ENCODE peak calls at places on chromosomes 11 and 22, in five cellular contexts. I is thoracic aorta, O is HepG2, R is pancreas, Y is body of pancreas. E is an unnamed sample. For H3K4me1, the result is how much of the 10 kb centered on the place peaks cover.

GRCh38 chr11:45468265-45468856 is 182.2 kb upstream of the SYT13 start:
- DNase-seq in O (no peak), R (no peak), Y (peak), I (no peak), E (no peak)

GRCh38 chr11:27319065-27319464 is 44.0 kb downstream of the CCDC34 start:
- DNase-seq in I (no peak), Y (no peak), R (no peak), O (peak), E (no peak)

GRCh38 chr11:118252688-118253087 is 523 bp upstream of the MPZL3 start:
- DNase-seq in I (no peak), O (no peak), Y (no peak), R (no peak), E (no peak)

GRCh38 chr11:74696932-74697687 is 34.1 kb downstream of the CHRDL2 start:
- DNase-seq in I (peak), Y (peak), R (peak), O (peak), E (peak)

GRCh38 chr11:111846063-111846462 is 25.3 kb downstream of the ALG9 start:
- DNase-seq in R (no peak), O (no peak), I (no peak), Y (no peak), E (no peak)

GRCh38 chr11:61488651-61489291 is 19.8 kb upstream of the LRRC10B start:
- DNase-seq in Y (peak), I (no peak), O (peak), R (peak), E (peak)

GRCh38 chr22:20027966-20028854 is 7.3 kb downstream of the TANGO2 start:
- DNase-seq in I (no peak), O (no peak), Y (no peak), R (no peak), E (no peak)

GRCh38 chr11:20161230-20161918 is 1.1 kb upstream of the DBX1 start:
- DNase-seq in O (no peak), Y (no peak), I (no peak), R (no peak), E (no peak)

GRCh38 chr22:19579880-19580279 is 55.7 kb upstream of the CLDN5 start:
- DNase-seq in O (no peak), R (no peak), Y (no peak), I (no peak), E (peak)

GRCh38 chr22:23803001-23803819 is 16.4 kb downstream of the SMARCB1 start:
- DNase-seq in I (no peak), O (no peak), Y (no peak), R (no peak), E (no peak)

GRCh38 chr22:17086301-17086700 is 1.5 kb downstream of the IL17RA start:
- DNase-seq in R (no peak), I (no peak), Y (no peak), O (no peak), E (no peak)

GRCh38 chr11:64438986-64439771 is 80.2 kb downstream of the RPS6KA4 start:
- DNase-seq in R (no peak), I (no peak), O (no peak), Y (no peak), E (no peak)

GRCh38 chr11:63901660-63902059 is 15.3 kb downstream of the RCOR2 start:
- DNase-seq in I (no peak), O (no peak), Y (no peak), R (no peak), E (no peak)

GRCh38 chr11:110785398-110785797 is 73.2 kb upstream of the ARHGAP20 start:
- DNase-seq in I (no peak), Y (no peak), O (no peak), R (no peak), E (no peak)

GRCh38 chr22:35470903-35471321 is 69.7 kb upstream of the RASD2 start:
- DNase-seq in I (no peak), Y (no peak), O (peak), R (no peak), E (no peak)

DNA sequence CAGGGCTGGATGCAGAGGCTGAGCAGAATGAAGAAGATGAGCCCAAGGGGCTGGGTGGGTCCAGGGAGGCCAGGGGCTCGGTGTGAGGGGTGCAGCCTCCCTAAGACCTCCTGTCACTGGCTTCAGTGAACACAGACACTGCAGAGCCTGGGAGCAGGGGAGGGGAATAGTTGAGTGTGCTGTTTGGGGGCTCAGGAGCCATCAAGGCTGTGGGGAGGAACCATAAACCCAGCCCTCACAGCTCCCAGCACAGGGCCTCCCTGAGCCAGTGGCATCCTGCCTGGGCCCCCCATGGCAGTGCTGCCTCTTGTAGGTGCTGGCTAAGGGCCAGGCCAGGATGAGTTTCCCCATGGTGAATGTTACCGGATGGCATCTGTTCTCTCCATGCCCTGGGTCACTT is 25.5 kb downstream of the KCNJ5 start:
- DNase-seq in Y (no peak), I (no peak), R (no peak), O (no peak), E (peak)
- H3K27ac ChIP-seq in Y (no peak), I (no peak), R (no peak), O (no peak), E (no peak)

GRCh38 chr11:86034710-86035109 is 34.2 kb downstream of the PICALM start:
- DNase-seq in I (no peak), R (no peak), Y (no peak), O (no peak), E (no peak)

GRCh38 chr11:86039094-86039493 is 29.8 kb downstream of the PICALM start:
- DNase-seq in R (no peak), I (no peak), O (no peak), Y (no peak), E (no peak)

GRCh38 chr11:86035920-86036319 is 33.0 kb downstream of the PICALM start:
- DNase-seq in R (no peak), I (no peak), Y (no peak), O (no peak), E (no peak)

GRCh38 chr11:86035164-86035563 is 33.7 kb downstream of the PICALM start:
- DNase-seq in Y (no peak), I (no peak), O (no peak), R (no peak), E (no peak)

DNA sequence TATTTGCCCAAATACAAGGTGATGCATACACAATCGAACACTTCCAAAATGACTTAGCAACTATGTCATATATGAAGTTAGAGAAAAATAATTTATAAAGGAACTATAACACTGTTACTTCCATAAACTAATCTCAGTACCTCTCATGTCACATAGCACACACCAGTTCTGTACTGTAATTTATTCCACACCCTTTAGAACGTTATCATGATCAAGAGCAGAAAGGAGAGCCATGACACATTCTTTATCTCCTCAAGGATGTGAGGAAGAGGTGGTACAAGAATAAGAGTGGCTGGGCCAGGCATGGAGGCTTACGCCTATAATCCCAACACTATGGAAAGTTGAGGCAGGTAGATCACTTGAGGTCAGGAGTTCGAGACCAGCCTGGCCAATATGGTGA is 31.1 kb downstream of the PICALM start:
- DNase-seq in I (no peak), R (no peak), Y (no peak), O (no peak), E (no peak)
- H3K4me1 ChIP-seq in I (under half), R (under half), Y (half or more), O (under half), E (half or more)

DNA sequence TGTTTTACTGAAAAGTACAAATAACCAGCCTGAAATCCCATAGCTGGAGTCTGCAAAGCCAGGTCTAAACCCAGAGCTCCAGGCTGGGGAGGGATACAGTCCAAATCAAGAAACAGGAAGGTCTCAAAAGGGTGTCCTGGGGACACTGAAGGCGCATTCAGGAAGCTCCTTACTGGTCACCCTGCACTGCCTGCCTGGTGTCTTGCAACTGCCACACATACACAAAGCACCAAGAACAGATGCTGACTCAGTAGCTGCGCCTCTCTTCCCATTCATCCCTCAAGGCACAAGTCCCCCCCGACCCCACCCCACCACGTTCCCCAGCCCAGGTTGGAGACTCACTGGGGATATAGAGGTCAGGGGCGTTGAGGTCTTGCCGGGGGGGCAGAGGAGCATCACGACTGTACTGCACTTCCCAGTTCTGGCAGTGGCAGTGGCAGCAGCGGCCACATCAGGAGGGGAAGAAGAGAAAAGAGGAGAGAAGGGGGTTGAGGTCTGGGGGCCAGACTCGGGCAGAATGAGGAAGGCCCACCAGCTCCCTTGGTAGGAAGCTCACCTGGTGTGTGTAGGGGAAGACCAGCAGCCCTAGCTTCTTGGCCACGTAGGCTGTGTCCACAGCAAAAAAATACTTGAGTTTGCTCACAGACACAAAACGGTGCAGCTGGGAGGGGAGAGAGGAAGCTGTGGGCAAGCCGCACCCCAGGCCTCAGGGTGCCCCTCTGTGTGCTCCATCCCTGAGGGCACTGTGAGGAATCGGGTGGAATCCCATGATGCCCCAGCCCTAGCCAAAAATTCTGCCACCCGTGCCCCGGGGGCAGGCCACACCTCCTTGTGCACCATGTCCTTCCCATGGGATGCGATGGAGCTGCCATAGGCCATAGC is 1.4 kb downstream of the YIF1A start:
- DNase-seq in Y (no peak), R (no peak), O (no peak), I (no peak), E (no peak)
- H3K4me3 ChIP-seq in Y (no peak), R (peak), O (peak), I (peak), E (peak)

GRCh38 chr22:46030241-46030880 is 53.4 kb upstream of the WNT7B start:
- DNase-seq in O (no peak), I (no peak), R (no peak), Y (no peak), E (peak)
- H3K27ac ChIP-seq in O (no peak), I (no peak), R (no peak), Y (no peak), E (peak)

DNA sequence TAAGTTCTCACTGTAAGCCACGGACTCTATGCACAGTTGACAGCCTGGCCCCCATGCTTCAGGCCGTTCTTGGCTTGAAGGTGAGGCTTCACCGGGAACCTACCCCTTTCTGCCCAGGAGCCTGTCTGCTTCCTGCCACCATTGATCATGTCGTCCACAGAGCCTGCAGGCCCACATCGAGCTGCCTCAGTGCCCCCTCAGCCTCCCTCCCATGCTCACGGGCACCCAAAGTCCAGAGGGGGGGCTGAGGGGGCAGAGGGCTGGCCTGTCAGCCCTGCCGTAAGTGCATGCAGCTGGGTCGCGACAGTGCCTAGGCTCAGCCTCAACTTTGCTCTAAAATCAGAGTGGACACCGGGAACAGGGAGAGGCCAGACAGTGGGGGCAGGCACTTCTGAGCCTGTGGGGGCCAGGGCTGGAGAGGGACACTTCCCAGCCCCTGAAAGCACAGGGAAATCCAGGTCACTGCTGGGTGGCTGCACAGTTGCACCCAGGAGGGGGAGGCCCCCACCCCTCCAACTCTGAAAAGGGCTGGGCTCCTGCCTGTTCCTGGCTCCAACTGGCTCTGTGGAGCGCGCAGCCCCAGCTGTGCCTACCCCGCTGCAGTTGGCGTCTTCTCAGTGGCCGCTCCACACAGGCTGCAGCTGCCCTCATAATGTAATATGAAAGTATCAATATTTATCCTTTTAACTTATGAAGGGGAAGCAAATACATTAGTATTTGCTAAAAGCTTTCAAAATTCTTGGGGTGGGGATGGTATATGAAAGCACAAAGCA is 598.6 kb downstream of the DLG2 start:
- DNase-seq in O (no peak), Y (no peak), R (no peak), I (no peak), E (no peak)
- H3K4me1 ChIP-seq in O (under half), Y (under half), R (under half), I (under half), E (under half)

GRCh38 chr11:12800032-12800671 is 125.9 kb downstream of the TEAD1 start:
- DNase-seq in I (no peak), Y (peak), R (peak), O (peak), E (no peak)

GRCh38 chr11:12802418-12803085 is 128.3 kb downstream of the TEAD1 start:
- DNase-seq in Y (peak), O (peak), I (no peak), R (peak), E (no peak)

GRCh38 chr11:12801976-12802375 is 127.8 kb downstream of the TEAD1 start:
- DNase-seq in O (no peak), R (no peak), I (no peak), Y (no peak), E (no peak)

GRCh38 chr11:12806113-12806512 is 131.9 kb downstream of the TEAD1 start:
- DNase-seq in Y (peak), O (no peak), I (no peak), R (no peak), E (no peak)

DNA sequence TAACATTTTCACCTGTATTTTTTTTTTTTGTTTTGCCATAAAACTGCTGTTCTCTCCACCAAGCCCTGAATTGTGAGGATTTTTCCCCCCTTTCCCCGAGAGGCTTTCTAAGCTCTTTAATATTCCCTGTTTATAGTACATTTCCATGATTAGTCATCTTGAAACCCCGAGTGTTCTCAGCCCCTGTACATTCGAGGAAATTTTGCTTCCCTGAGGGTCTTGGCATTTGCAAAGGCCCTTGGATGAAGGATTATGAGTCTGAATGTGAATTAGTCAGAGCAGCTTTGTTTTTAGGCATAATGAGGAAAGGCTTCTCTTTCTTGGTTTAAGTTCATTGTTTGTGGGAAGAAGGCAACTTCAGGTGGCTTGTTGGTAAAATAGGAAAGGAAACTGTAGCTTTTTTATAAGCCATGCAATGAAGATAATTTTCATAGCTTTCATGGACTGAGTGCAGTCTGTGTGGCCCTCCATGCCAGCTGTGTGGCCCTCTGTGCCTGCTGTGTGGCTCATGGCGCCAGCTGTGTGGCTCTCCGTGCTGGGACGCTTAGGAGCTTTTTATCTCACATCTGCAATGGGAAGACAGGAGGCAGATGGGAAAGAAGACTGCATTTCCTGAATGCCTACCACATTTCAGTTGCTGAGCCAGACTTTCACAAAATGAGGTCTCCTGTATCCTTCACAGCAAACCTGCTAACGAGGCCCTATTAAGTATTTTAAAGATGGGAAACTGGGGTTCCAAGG is 129.0 kb downstream of the TEAD1 start:
- DNase-seq in O (no peak), R (no peak), Y (no peak), I (no peak), E (no peak)
- H3K4me3 ChIP-seq in O (peak), R (no peak), Y (no peak), I (no peak), E (no peak)

GRCh38 chr22:38697055-38697980 is 3.4 kb downstream of the JOSD1 start:
- DNase-seq in O (peak), Y (peak), R (no peak), I (no peak), E (no peak)
- H3K27ac ChIP-seq in O (peak), Y (peak), R (peak), I (peak), E (peak)

GRCh38 chr11:68038226-68038717 is 553 bp upstream of the TCIRG1 start:
- DNase-seq in O (peak), Y (peak), R (peak), I (no peak), E (no peak)

GRCh38 chr11:68040957-68041591 is 2.2 kb downstream of the TCIRG1 start:
- DNase-seq in R (peak), Y (peak), O (no peak), I (no peak), E (no peak)

GRCh38 chr11:68040121-68040956 is 1.5 kb downstream of the TCIRG1 start:
- DNase-seq in I (no peak), O (peak), R (peak), Y (peak), E (peak)

GRCh38 chr11:68038718-68039525 is at the start of gene TCIRG1:
- DNase-seq in I (no peak), Y (peak), O (peak), R (peak), E (peak)

DNA sequence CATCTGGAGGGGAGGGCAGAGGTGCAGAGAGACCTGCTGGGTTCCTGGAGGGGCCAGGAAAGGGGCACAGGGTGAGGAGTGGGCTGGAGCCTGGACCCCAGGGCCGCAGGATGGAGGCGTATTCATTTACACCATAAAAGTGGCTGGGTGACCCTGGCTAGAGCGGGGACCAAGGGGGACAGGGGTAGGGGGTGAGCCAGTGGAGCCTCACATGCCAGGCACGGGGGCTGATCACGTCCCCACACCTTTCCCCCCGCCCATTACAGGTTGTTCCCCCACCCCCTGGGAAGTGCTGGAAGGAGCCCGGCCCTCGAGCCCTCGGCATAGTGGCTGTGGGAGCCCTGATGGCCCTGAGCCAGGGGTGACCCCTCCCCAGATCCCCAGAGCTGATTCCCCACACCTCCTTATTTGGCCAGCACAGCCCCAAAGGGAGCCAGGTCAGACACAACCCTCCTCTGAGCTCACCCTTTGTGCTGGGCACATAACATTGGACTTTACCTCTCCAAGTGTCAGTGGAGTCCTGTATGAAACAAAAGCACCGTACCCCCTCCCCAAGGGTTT is 781 bp downstream of the TCIRG1 start:
- DNase-seq in O (peak), R (no peak), I (no peak), Y (peak), E (no peak)
- H3K4me1 ChIP-seq in O (under half), R (under half), I (under half), Y (half or more), E (half or more)

E was measured in left ventricle myocardium inferior.